ENCODE peak calls at places on chromosomes 4 and X, in nine cellular contexts. F, X, G, Q, I, M, V, D and P are unnamed samples.

GRCh38 chr4:143300860-143301259 is 35.8 kb upstream of the GAB1 start:
- DNase-seq in X (no peak), G (no peak), D (no peak), V (no peak), I (no peak), Q (no peak), M (no peak), F (no peak), P (no peak)

GRCh38 chr4:101086801-101087586 is 260.3 kb downstream of the PPP3CA start:
- DNase-seq in V (no peak), I (no peak), X (no peak), Q (no peak), G (no peak), D (no peak), M (no peak), F (no peak), P (no peak)

GRCh38 chrX:119118780-119119395 is 8.7 kb downstream of the KIAA1210 start:
- DNase-seq in F (peak; percentile 26), D (peak; percentile 39), I (peak; percentile 55), G (peak; percentile 30), Q (no peak), M (peak; percentile 46), X (peak; percentile 26), V (peak; percentile 14), P (peak; percentile 21)

GRCh38 chr4:82425478-82425877 is 4.8 kb downstream of the HNRNPDL start:
- DNase-seq in G (no peak), D (no peak), Q (no peak), F (no peak), X (no peak), I (no peak), M (no peak), V (no peak), P (no peak)

GRCh38 chrX:3420316-3420715 is 73.9 kb upstream of the MXRA5 start:
- DNase-seq in D (no peak), I (no peak), Q (no peak), G (no peak), X (no peak), M (no peak), F (no peak), V (no peak), P (no peak)

GRCh38 chr4:152983221-152983620 is 47.1 kb downstream of the FHDC1 start:
- DNase-seq in D (peak; percentile 80), I (no peak), G (no peak), M (no peak), Q (no peak), V (no peak), X (no peak), F (no peak), P (no peak)

GRCh38 chr4:18722748-18723191 is 701.2 kb upstream of the LCORL start:
- DNase-seq in I (no peak), Q (no peak), M (no peak), D (no peak), V (no peak), X (no peak), F (no peak), G (no peak), P (no peak)

GRCh38 chr4:90357117-90357710 is 230.0 kb downstream of the CCSER1 start:
- DNase-seq in X (no peak), F (no peak), G (no peak), M (no peak), Q (no peak), I (no peak), D (peak; percentile 15), V (no peak), P (no peak)

GRCh38 chr4:141643557-141643956 is 7.2 kb downstream of the IL15 start:
- DNase-seq in X (no peak), I (no peak), Q (no peak), V (no peak), M (no peak), G (no peak), F (no peak), D (no peak), P (no peak)

GRCh38 chr4:160370046-160370445 is 1267.2 kb downstream of the RAPGEF2 start:
- DNase-seq in Q (no peak), I (no peak), G (no peak), D (no peak), V (no peak), X (no peak), M (no peak), F (no peak), P (no peak)

GRCh38 chr4:107210450-107211239 is 174.5 kb upstream of the DKK2 start:
- DNase-seq in G (no peak), V (no peak), F (no peak), D (peak; percentile 13), I (no peak), M (no peak), X (no peak), Q (no peak), P (no peak)

GRCh38 chrX:132433001-132433400 is 55.8 kb downstream of the MBNL3 start:
- DNase-seq in V (no peak), G (no peak), I (no peak), D (no peak), M (no peak), Q (no peak), X (no peak), F (no peak), P (no peak)

GRCh38 chr4:157280673-157281072 is 60.1 kb downstream of the GRIA2 start:
- DNase-seq in M (no peak), G (no peak), I (no peak), X (no peak), F (no peak), V (no peak), Q (no peak), D (no peak), P (no peak)

GRCh38 chr4:120198411-120198810 is 131.8 kb upstream of the MAD2L1 start:
- DNase-seq in I (no peak), X (no peak), V (no peak), D (no peak), G (no peak), F (no peak), Q (no peak), M (no peak), P (no peak)

GRCh38 chrX:32408389-32408788 is 803.0 kb downstream of the DMD start:
- DNase-seq in D (no peak), M (no peak), F (no peak), G (peak; percentile 0), X (no peak), I (no peak), V (no peak), Q (no peak), P (peak; percentile 0)

GRCh38 chr4:110793381-110793801 is 170.5 kb upstream of the PITX2 start:
- DNase-seq in V (no peak), G (no peak), X (no peak), M (no peak), D (peak; percentile 34), I (no peak), Q (no peak), F (no peak), P (no peak)

GRCh38 chr4:38411092-38411491 is 252.9 kb upstream of the KLF3 start:
- DNase-seq in X (no peak), G (no peak), Q (no peak), D (no peak), V (no peak), M (no peak), I (no peak), F (no peak), P (no peak)